ENCODE peak calls at places on chromosomes 6 and 20, in six cellular contexts. X is K562, O is tibial artery, D is fibroblast of lung, N is HepG2, E is uterus. F is an unnamed sample.

GRCh38 chr6:2412731-2413130 is 167.3 kb upstream of the GMDS start:
- DNase-seq in O (no peak), X (no peak), N (no peak), E (no peak), D (peak; percentile 51), F (no peak)

GRCh38 chr6:160007118-160007517 is 38.2 kb downstream of the IGF2R start:
- DNase-seq in D (no peak), O (no peak), E (no peak), N (no peak), X (no peak), F (no peak)

GRCh38 chr6:107115695-107116327 is 496 bp upstream of the BEND3 start:
- DNase-seq in O (no peak), D (no peak), N (peak; percentile 68), E (no peak), X (peak; percentile 66), F (no peak)

GRCh38 chr6:28945360-28945759 is 21.6 kb upstream of the TRIM27 start:
- DNase-seq in E (no peak), N (no peak), O (no peak), D (no peak), X (no peak), F (no peak)

GRCh38 chr6:143845033-143845432 is 1.9 kb downstream of the LTV1 start:
- DNase-seq in D (no peak), O (no peak), N (no peak), E (no peak), X (no peak), F (no peak)

GRCh38 chr6:35601331-35602132 is 87.2 kb downstream of the FKBP5 start:
- DNase-seq in D (peak; percentile 99), O (peak; percentile 86), X (no peak), E (peak; percentile 90), N (peak; percentile 63), F (peak; percentile 46)

GRCh38 chr6:159117541-159117940 is 51.7 kb upstream of the FNDC1 start:
- DNase-seq in O (no peak), E (no peak), X (no peak), D (no peak), N (no peak), F (no peak)

GRCh38 chr6:130674604-130675003 is 152.6 kb upstream of the SMLR1 start:
- DNase-seq in E (no peak), X (no peak), N (no peak), O (no peak), D (peak; percentile 57), F (no peak)

GRCh38 chr6:151155095-151155494 is 84.7 kb upstream of the AKAP12 start:
- DNase-seq in X (no peak), N (no peak), D (no peak), E (no peak), O (no peak), F (no peak)

GRCh38 chr20:30175681-30176080 is 1081.8 kb upstream of the DEFB115 start:
- DNase-seq in O (no peak), D (no peak), E (no peak), N (no peak), X (no peak), F (no peak)

GRCh38 chr6:162856885-162857284 is 129.1 kb downstream of the PACRG start:
- DNase-seq in D (peak; percentile 83), O (no peak), E (no peak), N (peak; percentile 64), X (no peak), F (no peak)

GRCh38 chr20:25054133-25054820 is 3.7 kb downstream of the ACSS1 start:
- DNase-seq in X (no peak), O (no peak), E (peak; percentile 10), N (peak; percentile 39), D (no peak), F (no peak)

GRCh38 chr20:46399401-46399800 is 7.0 kb downstream of the ELMO2 start:
- DNase-seq in N (no peak), E (no peak), O (no peak), X (no peak), D (no peak), F (no peak)

GRCh38 chr20:29325304-29325640 is 1932.2 kb upstream of the DEFB115 start:
- DNase-seq in E (no peak), D (no peak), O (no peak), X (peak; percentile 20), N (no peak), F (no peak)

GRCh38 chr20:45098096-45098773 is 2.7 kb downstream of the KCNS1 start:
- DNase-seq in N (no peak), O (no peak), D (peak; percentile 25), E (no peak), X (no peak), F (no peak)

GRCh38 chr6:28333047-28333446 is 2.9 kb downstream of the ZSCAN31 start:
- DNase-seq in N (no peak), X (no peak), O (no peak), E (no peak), D (no peak), F (no peak)

GRCh38 chr6:157609117-157609516 is 213.9 kb upstream of the SNX9 start:
- DNase-seq in N (no peak), X (no peak), E (no peak), O (no peak), D (no peak), F (no peak)

GRCh38 chr20:53995949-53996348 is 74.4 kb downstream of the BCAS1 start:
- DNase-seq in D (no peak), N (no peak), O (no peak), E (no peak), X (no peak), F (no peak)

GRCh38 chr20:51500936-51501335 is 41.6 kb downstream of the NFATC2 start:
- DNase-seq in O (no peak), X (no peak), E (no peak), N (no peak), D (no peak), F (no peak)

GRCh38 chr6:4289770-4290320 is 154.5 kb upstream of the ECI2 start:
- DNase-seq in D (no peak), E (no peak), X (no peak), N (no peak), O (no peak), F (no peak)

GRCh38 chr6:165663283-165663735 is 268 bp upstream of the PDE10A start:
- DNase-seq in D (peak; percentile 58), O (no peak), X (no peak), E (peak; percentile 30), N (no peak), F (no peak)

GRCh38 chr6:169692516-169692915 is 9.3 kb downstream of the WDR27 start:
- DNase-seq in D (no peak), O (no peak), E (no peak), X (no peak), N (no peak), F (no peak)

GRCh38 chr20:24812356-24812755 is 136.7 kb upstream of the CST7 start:
- DNase-seq in E (no peak), X (no peak), O (no peak), N (no peak), D (no peak), F (no peak)

DNA sequence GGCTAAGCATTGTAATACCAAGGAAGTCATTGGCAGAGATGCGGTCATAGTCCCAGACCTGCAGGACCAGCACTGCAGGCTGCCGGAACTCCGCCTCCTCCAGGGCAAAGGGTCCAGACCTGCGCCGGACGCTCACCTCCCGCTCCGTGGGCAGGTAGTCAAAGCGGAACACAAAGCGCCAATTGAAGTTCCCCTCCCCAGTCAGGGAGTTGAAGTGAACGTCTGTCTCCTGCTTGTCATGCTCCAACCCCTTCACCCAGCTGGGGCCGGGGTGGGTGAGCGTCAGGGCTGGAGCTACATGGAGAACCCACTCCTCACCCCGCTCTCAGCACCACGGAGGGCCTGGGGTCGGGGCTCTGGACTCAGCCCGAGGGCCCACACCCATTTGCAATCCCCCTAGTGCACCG is 18.2 kb downstream of the ERGIC3 start:
- DNase-seq in E (no peak), N (no peak), O (no peak), X (peak; percentile 6), D (no peak), F (peak; percentile 32)
- H3K36me3 ChIP-seq in E (no peaks in the 10 kb centered on the region), N (peaks cover 36% of the 10 kb centered on the region), O (no peaks in the 10 kb centered on the region), X (peaks cover 26% of the 10 kb centered on the region), D (peaks cover 12% of the 10 kb centered on the region), F (peaks cover 36% of the 10 kb centered on the region)

DNA sequence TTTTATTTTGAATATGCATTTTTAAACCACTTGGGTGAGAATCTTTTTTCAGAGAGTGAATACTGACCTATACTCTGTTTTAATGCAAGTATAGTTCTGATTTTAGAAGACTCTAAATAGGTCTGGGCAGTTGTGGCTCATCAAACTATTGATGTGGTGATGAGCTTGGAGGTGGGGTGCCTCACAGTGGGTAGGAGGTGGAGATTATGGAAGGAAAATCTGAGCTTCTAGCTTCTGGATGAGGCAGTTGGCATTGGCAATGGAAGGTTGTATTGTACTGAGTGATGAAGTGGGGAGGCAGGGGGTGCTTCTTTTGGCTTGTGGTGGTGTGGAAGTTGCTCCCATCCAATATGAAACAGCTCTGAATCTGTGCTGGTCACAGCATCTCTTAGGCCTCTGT is 52.7 kb downstream of the VAPB start:
- DNase-seq in E (no peak), O (no peak), N (no peak), D (no peak), X (no peak), F (no peak)
- H3K36me3 ChIP-seq in E (no peaks in the 10 kb centered on the region), O (peaks cover 13% of the 10 kb centered on the region), N (peaks cover 70% of the 10 kb centered on the region), D (peaks cover 11% of the 10 kb centered on the region), X (peaks cover 93% of the 10 kb centered on the region), F (peaks cover 2% of the 10 kb centered on the region)

DNA sequence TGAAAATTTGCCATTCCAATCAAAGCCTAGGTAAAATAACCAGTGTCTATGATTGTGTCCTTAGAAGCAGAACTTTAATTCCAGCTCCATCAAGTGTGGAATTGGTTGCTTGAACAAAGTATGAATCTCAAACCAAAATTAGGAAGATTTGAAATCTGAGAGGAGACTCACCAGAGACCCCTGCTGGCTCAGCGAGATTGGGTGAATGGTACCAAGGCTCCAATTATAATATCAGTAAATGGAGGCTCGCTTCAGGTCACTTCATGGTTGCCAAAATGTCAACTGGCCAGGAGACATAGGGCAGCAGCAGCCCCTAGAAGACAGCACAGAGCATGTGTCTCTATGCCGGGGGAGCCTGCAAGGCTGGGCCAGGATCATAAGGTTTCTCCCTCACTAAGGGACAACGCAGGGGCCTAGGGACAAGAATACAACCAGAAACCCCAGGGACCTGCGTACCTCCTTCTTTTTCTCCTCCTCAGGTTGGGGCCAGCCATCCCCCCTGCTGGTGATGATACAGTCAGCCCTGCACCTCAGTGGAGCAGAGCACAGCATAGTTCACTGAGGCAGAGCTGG is 14.0 kb downstream of the RBL1 start:
- DNase-seq in D (peak; percentile 6), E (no peak), X (no peak), N (no peak), O (peak; percentile 31), F (no peak)
- H3K36me3 ChIP-seq in D (no peaks in the 10 kb centered on the region), E (no peaks in the 10 kb centered on the region), X (peaks cover 71% of the 10 kb centered on the region), N (peaks cover 59% of the 10 kb centered on the region), O (peaks cover 11% of the 10 kb centered on the region), F (no peaks in the 10 kb centered on the region)

DNA sequence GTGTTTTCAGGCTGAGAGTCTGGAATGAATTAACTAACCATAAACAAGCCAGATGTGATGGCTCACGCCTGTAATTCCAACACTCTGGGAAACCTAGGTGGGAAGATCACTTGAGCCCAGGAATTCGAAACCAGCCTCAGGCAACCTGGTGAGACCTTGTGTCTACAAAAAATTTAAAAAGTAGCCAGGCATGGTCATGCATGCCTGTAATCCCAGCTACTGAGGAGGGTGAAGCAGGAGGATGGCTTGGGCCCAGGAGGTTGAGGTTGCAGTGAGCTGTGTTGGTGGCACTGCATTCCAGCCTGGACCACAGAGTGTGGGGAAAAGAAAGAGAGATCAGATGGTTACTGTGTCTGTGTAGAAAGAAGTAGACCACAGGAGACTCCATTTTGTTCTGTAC is 37.9 kb downstream of the DEK start:
- DNase-seq in N (no peak), D (no peak), E (no peak), O (no peak), X (no peak), F (no peak)
- H3K36me3 ChIP-seq in N (peaks cover 61% of the 10 kb centered on the region), D (peaks cover 4% of the 10 kb centered on the region), E (no peaks in the 10 kb centered on the region), O (peaks cover 69% of the 10 kb centered on the region), X (peaks cover 73% of the 10 kb centered on the region), F (peaks cover 78% of the 10 kb centered on the region)

GRCh38 chr20:3195607-3196230 is 8.8 kb downstream of the DDRGK1 start:
- DNase-seq in N (no peak), O (no peak), X (no peak), D (no peak), E (no peak), F (no peak)
- H3K36me3 ChIP-seq in N (peaks cover 88% of the 10 kb centered on the region), O (peaks cover 60% of the 10 kb centered on the region), X (peaks cover 72% of the 10 kb centered on the region), D (peaks cover 32% of the 10 kb centered on the region), E (no peaks in the 10 kb centered on the region), F (peaks cover 96% of the 10 kb centered on the region)